ENCODE peak calls at places on chromosomes 12 and 14, in nine cellular contexts. M is SK-N-DZ; K is mucosa of gallbladder; W is fibroblast of the conjunctiva; R is cerebellar cortex; Z is lower lobe of right lung; A is OCI-LY7; H is HCEC 1CT; S is activated CD4-positive, alpha-beta T cell treated with anti-CD3 and anti-CD28 coated beads, Interleukin-2, amount 50 U/mL, for 1 hour. C is an unnamed sample.

GRCh38 chr12:40953076-40953475 is 235.0 kb upstream of the PDZRN4 start:
- DNase-seq in M (no peak), W (no peak), R (no peak), H (no peak), S (no peak), A (no peak), K (no peak), Z (no peak), C (no peak)

GRCh38 chr12:9721394-9722092 is 11.4 kb downstream of the CLECL1 start:
- DNase-seq in W (no peak), K (no peak), A (peak), M (no peak), H (peak), R (no peak), Z (no peak), S (no peak), C (no peak)

GRCh38 chr12:23694920-23695319 is 254.6 kb downstream of the SOX5 start:
- DNase-seq in M (no peak), K (no peak), W (no peak), A (no peak), R (no peak), Z (no peak), S (no peak), H (no peak), C (no peak)

GRCh38 chr14:33810308-33810707 is 140.6 kb downstream of the EGLN3 start:
- DNase-seq in K (no peak), A (no peak), H (no peak), M (no peak), W (no peak), R (no peak), S (no peak), Z (no peak), C (no peak)

GRCh38 chr12:62774794-62775193 is 160.2 kb downstream of the PPM1H start:
- DNase-seq in R (no peak), M (no peak), W (no peak), S (no peak), A (no peak), H (no peak), K (no peak), Z (no peak), C (no peak)

GRCh38 chr14:37899365-37899764 is 303.9 kb downstream of the TTC6 start:
- DNase-seq in R (no peak), M (no peak), K (no peak), W (no peak), H (no peak), Z (no peak), A (no peak), S (no peak), C (no peak)

GRCh38 chr12:52687527-52688385 is 7.5 kb upstream of the KRT1 start:
- DNase-seq in Z (no peak), K (peak), W (no peak), S (no peak), R (no peak), M (no peak), H (no peak), A (no peak), C (no peak)

GRCh38 chr12:28583771-28584261 is 393.6 kb downstream of the CCDC91 start:
- DNase-seq in H (peak), Z (no peak), K (no peak), A (no peak), W (no peak), M (no peak), R (no peak), S (no peak), C (no peak)

GRCh38 chr14:61644834-61645233 is 50.5 kb upstream of the HIF1A start:
- DNase-seq in S (no peak), W (no peak), R (peak), H (peak), A (peak), M (peak), K (no peak), Z (no peak), C (peak)

GRCh38 chr14:101174522-101174838 is 271.0 kb upstream of the RTL1 start:
- DNase-seq in A (no peak), Z (no peak), S (no peak), H (no peak), W (no peak), M (no peak), R (peak), K (no peak), C (no peak)

GRCh38 chr12:4251228-4251891 is 22.2 kb upstream of the CCND2 start:
- DNase-seq in R (no peak), M (no peak), A (no peak), H (no peak), Z (no peak), W (no peak), S (no peak), K (no peak), C (no peak)

GRCh38 chr14:54785778-54786160 is 116.9 kb downstream of the GCH1 start:
- DNase-seq in S (no peak), W (no peak), K (no peak), Z (no peak), M (no peak), A (no peak), R (no peak), H (no peak), C (no peak)

GRCh38 chr12:64459388-64460024 is 7.6 kb downstream of the TBK1 start:
- DNase-seq in K (no peak), M (no peak), R (no peak), H (peak), W (no peak), A (no peak), S (no peak), Z (no peak), C (no peak)

GRCh38 chr14:38405851-38406630 is 150.1 kb upstream of the CLEC14A start:
- DNase-seq in K (no peak), H (peak), A (no peak), S (no peak), R (no peak), W (no peak), M (no peak), Z (no peak), C (peak)

GRCh38 chr12:25236190-25236589 is 14.5 kb downstream of the KRAS start:
- DNase-seq in K (no peak), A (no peak), R (no peak), Z (no peak), S (no peak), W (no peak), M (no peak), H (peak), C (no peak)

GRCh38 chr12:49810159-49810459 is 18.1 kb downstream of the NCKAP5L start:
- DNase-seq in K (no peak), A (no peak), H (no peak), Z (no peak), M (no peak), W (no peak), R (no peak), S (no peak), C (no peak)

GRCh38 chr14:77641534-77642341 is 25.3 kb upstream of the SPTLC2 start:
- DNase-seq in H (no peak), M (no peak), S (peak), R (peak), W (peak), Z (peak), K (peak), A (no peak), C (no peak)

GRCh38 chr14:58598028-58598850 is 39.5 kb upstream of the DACT1 start:
- DNase-seq in Z (no peak), S (no peak), M (no peak), H (no peak), A (no peak), K (no peak), R (no peak), W (no peak), C (no peak)

GRCh38 chr12:16093825-16094224 is 182.7 kb downstream of the DERA start:
- DNase-seq in A (no peak), W (no peak), M (no peak), Z (no peak), H (no peak), S (no peak), K (no peak), R (no peak), C (no peak)

GRCh38 chr12:46266382-46266791 is 2.5 kb downstream of the SLC38A1 start:
- DNase-seq in S (peak), A (peak), K (no peak), R (peak), H (peak), M (peak), Z (no peak), W (peak), C (peak)

GRCh38 chr12:58541300-58541690 is 379.0 kb downstream of the LRIG3 start:
- DNase-seq in K (no peak), R (no peak), S (no peak), W (no peak), A (no peak), H (peak), Z (no peak), M (no peak), C (no peak)

GRCh38 chr12:113835913-113836312 is 130.2 kb downstream of the RBM19 start:
- DNase-seq in A (no peak), M (no peak), Z (no peak), W (no peak), H (no peak), K (no peak), R (no peak), S (no peak), C (no peak)

GRCh38 chr14:80959448-80960006 is 4.1 kb downstream of the TSHR start:
- DNase-seq in M (no peak), R (no peak), S (peak), H (no peak), K (no peak), Z (no peak), W (no peak), A (peak), C (no peak)

GRCh38 chr12:106248177-106248848 is 493 bp upstream of the CKAP4 start:
- DNase-seq in H (peak), W (peak), R (peak), M (peak), A (peak), S (peak), K (peak), Z (peak), C (peak)

GRCh38 chr12:1167784-1168183 is 176.8 kb downstream of the ERC1 start:
- DNase-seq in M (no peak), R (no peak), H (no peak), S (no peak), Z (no peak), W (no peak), K (no peak), A (no peak), C (no peak)

GRCh38 chr12:42666671-42667243 is 77.2 kb upstream of the PRICKLE1 start:
- DNase-seq in M (no peak), A (no peak), Z (no peak), R (no peak), W (no peak), K (no peak), S (no peak), H (peak), C (no peak)

GRCh38 chr14:22735096-22735495 is 31.4 kb upstream of the OXA1L start:
- DNase-seq in H (no peak), K (no peak), M (no peak), Z (no peak), S (no peak), R (no peak), A (no peak), W (no peak), C (no peak)

GRCh38 chr12:98470469-98471082 is 44.8 kb upstream of the TMPO start:
- DNase-seq in M (no peak), Z (no peak), S (no peak), R (no peak), W (no peak), A (no peak), K (no peak), H (no peak), C (no peak)

GRCh38 chr14:58899317-58899713 is 261.6 kb downstream of the DACT1 start:
- DNase-seq in R (no peak), M (no peak), K (no peak), A (no peak), H (peak), S (no peak), W (no peak), Z (no peak), C (no peak)

GRCh38 chr12:22562187-22563028 is 18.1 kb upstream of the C2CD5 start:
- DNase-seq in R (no peak), K (no peak), A (no peak), W (no peak), H (no peak), M (no peak), S (no peak), Z (no peak), C (no peak)

GRCh38 chr12:82182601-82183000 is 175.6 kb downstream of the CCDC59 start:
- DNase-seq in W (no peak), Z (no peak), A (no peak), R (no peak), H (peak), S (no peak), M (no peak), K (no peak), C (no peak)

GRCh38 chr14:50920482-50921225 is 23.6 kb downstream of the PYGL start:
- DNase-seq in K (no peak), A (no peak), W (peak), S (no peak), H (peak), R (no peak), M (no peak), Z (no peak), C (no peak)

GRCh38 chr12:57268264-57268663 is 17.3 kb upstream of the STAC3 start:
- DNase-seq in W (no peak), A (no peak), S (no peak), M (no peak), H (no peak), R (no peak), Z (no peak), K (no peak), C (no peak)

C was measured in BE2C.